ENCODE peak calls at places on chromosomes 16 and 17, in seven cellular contexts. D is fibroblast of the aortic adventitia, M is putamen, V is GM06990, J is kidney epithelial cell, X is heart left ventricle, A is NCI-H187 treated with DMSO at 0.1 percent for 48 hours. Z is an unnamed sample.
A peak's percentile ranks its signal among the peaks of the same experiment; 100 is the strongest.

GRCh38 chr17:12683299-12683698 is 17.6 kb downstream of the MYOCD start:
- DNase-seq in A (no peak), D (no peak), X (no peak), M (no peak), J (no peak), V (no peak), Z (no peak)

GRCh38 chr17:48636177-48637018 is 10.2 kb upstream of the HOXB9 start:
- DNase-seq in M (no peak), X (no peak), A (no peak), J (peak; percentile 80), V (peak; percentile 69), D (peak; percentile 51), Z (peak; percentile 52)

GRCh38 chr17:42272576-42272975 is 3.6 kb downstream of the STAT5B start:
- DNase-seq in J (no peak), V (no peak), D (no peak), X (no peak), A (no peak), M (no peak), Z (no peak)

GRCh38 chr17:40284085-40284713 is 3.5 kb upstream of the CDC6 start:
- DNase-seq in X (no peak), D (peak; percentile 89), J (peak; percentile 48), M (no peak), V (no peak), A (no peak), Z (no peak)

GRCh38 chr17:9576521-9577401 is at the start of gene CFAP52:
- DNase-seq in V (peak; percentile 73), M (peak; percentile 86), A (no peak), J (no peak), D (peak; percentile 75), X (peak; percentile 85), Z (peak; percentile 63)

GRCh38 chr17:29066053-29066452 is 23.1 kb downstream of the PIPOX start:
- DNase-seq in D (no peak), X (no peak), A (no peak), M (no peak), J (no peak), V (no peak), Z (no peak)

GRCh38 chr17:4998027-4998665 is 396 bp downstream of the KIF1C start:
- DNase-seq in M (no peak), V (peak; percentile 55), J (no peak), A (no peak), D (no peak), X (peak; percentile 82), Z (no peak)

GRCh38 chr17:4101127-4101798 is 41.6 kb downstream of the ZZEF1 start:
- DNase-seq in V (peak; percentile 16), M (peak; percentile 27), X (no peak), A (no peak), J (no peak), D (peak; percentile 17), Z (no peak)

GRCh38 chr17:1829189-1829578 is 518 bp downstream of the SMYD4 start:
- DNase-seq in V (no peak), M (no peak), X (no peak), D (peak; percentile 18), A (no peak), J (no peak), Z (no peak)

GRCh38 chr17:48790607-48791127 is 26.4 kb downstream of the TTLL6 start:
- DNase-seq in J (no peak), X (no peak), M (no peak), D (no peak), V (no peak), A (no peak), Z (no peak)

GRCh38 chr16:69311533-69312388 is 611 bp downstream of the VPS4A start:
- DNase-seq in X (peak; percentile 80), A (no peak), J (no peak), V (no peak), D (no peak), M (no peak), Z (peak; percentile 9)

Z was measured in T follicular helper cell.